ENCODE peak calls at places on chromosome 9, in nine cellular contexts. U is left ventricle myocardium inferior, H is dorsolateral prefrontal cortex, B is heart right ventricle, D is Peyer's patch, E is AG09319, G is GM12878, M is A549, R is endothelial cell. Q is an unnamed sample.

GRCh38 chr9:101176384-101176783 is 147.9 kb downstream of the PLPPR1 start:
- DNase-seq in U (no peak), H (no peak), B (no peak), D (no peak), E (no peak), G (no peak), M (peak; percentile 9), R (no peak), Q (no peak)

GRCh38 chr9:96550659-96551058 is 69.0 kb downstream of the CDC14B start:
- DNase-seq in U (no peak), H (no peak), B (no peak), D (no peak), E (no peak), G (no peak), M (no peak), R (no peak), Q (no peak)

GRCh38 chr9:121499427-121500164 is at the start of gene GGTA1:
- DNase-seq in U (peak; percentile 76), H (peak; percentile 48), B (peak; percentile 76), D (no peak), E (no peak), G (no peak), M (peak; percentile 33), R (peak; percentile 67), Q (no peak)

GRCh38 chr9:131494296-131494870 is 8.3 kb upstream of the POMT1 start:
- DNase-seq in U (no peak), H (no peak), B (no peak), D (no peak), E (no peak), G (no peak), M (no peak), R (no peak), Q (no peak)

GRCh38 chr9:34588671-34589370 is 703 bp downstream of the CNTFR start:
- DNase-seq in U (no peak), H (peak; percentile 51), B (no peak), D (no peak), E (no peak), G (no peak), M (no peak), R (no peak), Q (no peak)

GRCh38 chr9:4861145-4861544 is 68.4 kb downstream of the RCL1 start:
- DNase-seq in U (no peak), H (no peak), B (no peak), D (no peak), E (no peak), G (no peak), M (no peak), R (no peak), Q (no peak)

GRCh38 chr9:111798786-111799185 is 4.0 kb upstream of the SHOC1 start:
- DNase-seq in U (no peak), H (no peak), B (no peak), D (no peak), E (no peak), G (no peak), M (peak; percentile 48), R (no peak), Q (no peak)

GRCh38 chr9:126702501-126703329 is 89.0 kb downstream of the LMX1B start:
- DNase-seq in U (no peak), H (peak; percentile 32), B (no peak), D (no peak), E (no peak), G (no peak), M (no peak), R (peak; percentile 74), Q (peak; percentile 46)

GRCh38 chr9:79883073-79883645 is 311.4 kb downstream of the TLE4 start:
- DNase-seq in U (peak; percentile 20), H (no peak), B (peak; percentile 17), D (peak; percentile 74), E (no peak), G (no peak), M (no peak), R (no peak), Q (peak; percentile 55)

GRCh38 chr9:109451311-109452025 is 46.6 kb downstream of the PTPN3 start:
- DNase-seq in U (no peak), H (no peak), B (no peak), D (no peak), E (no peak), G (no peak), M (no peak), R (no peak), Q (no peak)
- TF ChIP-seq CTCF in U (no peak), H (no peak), B (no peak), D (no peak), E (no peak), G (peak; percentile 15), M (no peak), R (no peak), Q (no peak)

DNA sequence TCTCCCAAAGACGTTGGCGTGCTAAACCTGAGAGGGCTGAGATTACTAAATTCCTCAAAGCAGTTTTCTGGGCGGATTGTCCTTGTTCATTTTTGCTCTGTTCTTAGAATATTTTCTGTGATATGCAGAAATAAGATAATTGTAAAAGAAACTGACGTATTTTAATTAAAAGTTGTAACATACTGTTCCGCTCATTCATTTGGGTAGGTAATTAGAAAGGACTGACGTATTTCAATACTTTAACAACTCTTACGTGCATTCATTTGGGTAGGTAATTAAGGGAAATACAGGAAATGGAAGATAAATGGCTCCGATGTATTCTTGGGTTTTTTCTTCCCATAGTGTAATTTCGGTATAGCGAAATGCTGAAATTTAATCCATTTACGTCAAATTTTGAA is 1.1 kb downstream of the OSTF1 start:
- DNase-seq in U (no peak), H (no peak), B (no peak), D (no peak), E (no peak), G (no peak), M (no peak), R (no peak), Q (no peak)
- TF ChIP-seq CTCF in U (no peak), H (no peak), B (no peak), D (no peak), E (no peak), G (no peak), M (no peak), R (no peak), Q (no peak)

GRCh38 chr9:28951945-28952344 is 1378.7 kb upstream of the C9orf72 start:
- DNase-seq in U (no peak), H (no peak), B (no peak), D (no peak), E (no peak), G (no peak), M (peak; percentile 23), R (no peak), Q (no peak)
- TF ChIP-seq CTCF in U (no peak), H (no peak), B (no peak), D (no peak), E (no peak), G (peak; percentile 37), M (no peak), R (no peak), Q (no peak)

GRCh38 chr9:135187365-135187764 is 99.9 kb downstream of the OLFM1 start:
- DNase-seq in U (no peak), H (no peak), B (no peak), D (no peak), E (no peak), G (no peak), M (no peak), R (no peak), Q (no peak)
- TF ChIP-seq CTCF in U (no peak), H (no peak), B (no peak), D (no peak), E (no peak), G (no peak), M (no peak), R (no peak), Q (no peak)

DNA sequence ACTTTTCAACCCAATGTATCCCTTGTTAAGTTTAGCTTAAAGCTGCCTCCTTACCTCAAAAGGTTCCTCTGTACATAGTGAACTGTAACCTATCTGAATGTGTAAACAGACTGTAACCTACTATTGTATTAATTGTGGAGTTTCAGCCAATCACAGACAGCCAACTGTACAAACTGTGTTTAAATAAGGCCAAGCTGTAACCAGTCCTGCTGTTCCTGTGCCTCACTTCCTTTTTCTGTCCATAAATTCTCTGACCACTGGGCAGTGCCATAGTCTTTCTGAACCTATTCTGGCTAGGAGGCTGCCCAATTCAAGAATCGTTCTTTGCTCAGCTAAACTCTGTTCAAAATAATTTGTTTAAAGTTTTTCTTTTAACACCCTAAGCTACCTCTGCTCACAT is 74.7 kb upstream of the DAPK1 start:
- DNase-seq in U (no peak), H (no peak), B (no peak), D (no peak), E (no peak), G (no peak), M (no peak), R (no peak), Q (no peak)
- TF ChIP-seq CTCF in U (no peak), H (no peak), B (no peak), D (no peak), E (no peak), G (no peak), M (no peak), R (no peak), Q (no peak)

GRCh38 chr9:137544176-137544755 is 5.9 kb downstream of the PNPLA7 start:
- DNase-seq in U (no peak), H (no peak), B (no peak), D (no peak), E (no peak), G (no peak), M (no peak), R (no peak), Q (no peak)
- TF ChIP-seq CTCF in U (no peak), H (no peak), B (no peak), D (no peak), E (no peak), G (no peak), M (no peak), R (no peak), Q (no peak)

Q was measured in natural killer cell.